ENCODE peak calls at places on chromosomes 5 and 9, in eight cellular contexts. A, Z, G, O, V, X, T and F are unnamed samples. For H3K4me1, the result is how much of the 10 kb centered on the place peaks cover.

GRCh38 chr5:117013280-117013877 is 438.8 kb upstream of the SEMA6A start:
- DNase-seq in A (no peak), Z (no peak), G (no peak), O (no peak), V (no peak), X (no peak), T (no peak), F (no peak)

GRCh38 chr9:129938291-129938979 is 103.2 kb downstream of the USP20 start:
- DNase-seq in A (no peak), Z (no peak), G (no peak), O (no peak), V (no peak), X (no peak), T (no peak), F (no peak)

GRCh38 chr5:87627360-87627759 is 214.6 kb upstream of the CCNH start:
- DNase-seq in A (no peak), Z (no peak), G (no peak), O (no peak), V (no peak), X (no peak), T (no peak), F (no peak)

GRCh38 chr5:90479611-90480385 is 5.1 kb downstream of the POLR3G start:
- DNase-seq in A (no peak), Z (no peak), G (no peak), O (no peak), V (no peak), X (no peak), T (no peak), F (no peak)

GRCh38 chr9:71793386-71794105 is 25.2 kb upstream of the CEMIP2 start:
- DNase-seq in A (no peak), Z (no peak), G (no peak), O (no peak), V (no peak), X (no peak), T (no peak), F (no peak)

GRCh38 chr5:13814293-13814692 is 130.2 kb downstream of the DNAH5 start:
- DNase-seq in A (no peak), Z (no peak), G (no peak), O (no peak), V (no peak), X (no peak), T (no peak), F (no peak)

GRCh38 chr9:36721846-36722588 is 149.3 kb downstream of the MELK start:
- DNase-seq in A (no peak), Z (peak), G (no peak), O (no peak), V (peak), X (no peak), T (no peak), F (no peak)

GRCh38 chr9:107945961-107946360 is 456.4 kb upstream of the KLF4 start:
- DNase-seq in A (no peak), Z (no peak), G (no peak), O (no peak), V (no peak), X (no peak), T (no peak), F (no peak)

GRCh38 chr5:151721812-151722391 is 35.2 kb upstream of the SPARC start:
- DNase-seq in A (no peak), Z (no peak), G (no peak), O (no peak), V (no peak), X (no peak), T (no peak), F (no peak)

GRCh38 chr9:92723299-92723625 is 41.4 kb downstream of the BICD2 start:
- DNase-seq in A (no peak), Z (no peak), G (no peak), O (no peak), V (no peak), X (no peak), T (no peak), F (no peak)

GRCh38 chr5:134110382-134110781 is 4.1 kb upstream of the TCF7 start:
- DNase-seq in A (no peak), Z (no peak), G (no peak), O (no peak), V (no peak), X (no peak), T (no peak), F (no peak)

GRCh38 chr9:4339783-4340335 is 40.0 kb upstream of the GLIS3 start:
- DNase-seq in A (no peak), Z (no peak), G (no peak), O (no peak), V (no peak), X (no peak), T (no peak), F (no peak)

GRCh38 chr9:135468866-135469521 is 10.6 kb upstream of the PPP1R26 start:
- DNase-seq in A (no peak), Z (no peak), G (no peak), O (no peak), V (no peak), X (no peak), T (no peak), F (no peak)

GRCh38 chr9:88429595-88430430 is 41.6 kb downstream of the SPIN1 start:
- DNase-seq in A (no peak), Z (no peak), G (no peak), O (no peak), V (no peak), X (no peak), T (no peak), F (no peak)

GRCh38 chr5:103674739-103675138 is 112.2 kb upstream of the NUDT12 start:
- DNase-seq in A (no peak), Z (no peak), G (no peak), O (no peak), V (no peak), X (no peak), T (no peak), F (no peak)

GRCh38 chr9:104539275-104539674 is 2.6 kb upstream of the OR13C3 start:
- DNase-seq in A (no peak), Z (no peak), G (no peak), O (no peak), V (no peak), X (no peak), T (no peak), F (no peak)

GRCh38 chr9:69370430-69370829 is 45.4 kb downstream of the ENTREP1 start:
- DNase-seq in A (no peak), Z (no peak), G (no peak), O (no peak), V (no peak), X (no peak), T (no peak), F (no peak)

GRCh38 chr5:148791696-148792095 is 34.7 kb upstream of the ADRB2 start:
- DNase-seq in A (no peak), Z (no peak), G (no peak), O (no peak), V (peak), X (no peak), T (no peak), F (no peak)

GRCh38 chr5:93378073-93378472 is 202.9 kb downstream of the NR2F1-AS1 start:
- DNase-seq in A (no peak), Z (no peak), G (no peak), O (no peak), V (no peak), X (no peak), T (no peak), F (no peak)

GRCh38 chr9:99966720-99967119 is 60.3 kb downstream of the STX17 start:
- DNase-seq in A (no peak), Z (no peak), G (no peak), O (no peak), V (peak), X (no peak), T (no peak), F (no peak)

GRCh38 chr5:67146574-67146973 is 50.0 kb downstream of the CD180 start:
- DNase-seq in A (no peak), Z (no peak), G (no peak), O (no peak), V (no peak), X (no peak), T (no peak), F (no peak)

GRCh38 chr9:34127035-34127948 is 794 bp upstream of the DCAF12 start:
- DNase-seq in A (no peak), Z (no peak), G (no peak), O (no peak), V (peak), X (no peak), T (no peak), F (peak)

GRCh38 chr5:61333351-61334223 is 1.5 kb downstream of the ZSWIM6 start:
- DNase-seq in A (peak), Z (peak), G (peak), O (peak), V (peak), X (peak), T (peak), F (peak)

GRCh38 chr5:135234242-135235000 is 164.6 kb downstream of the MACROH2A1 start:
- DNase-seq in A (no peak), Z (no peak), G (no peak), O (no peak), V (no peak), X (no peak), T (no peak), F (peak)

GRCh38 chr5:127133071-127133470 is 59.8 kb upstream of the C5orf63 start:
- DNase-seq in A (no peak), Z (no peak), G (no peak), O (no peak), V (no peak), X (no peak), T (no peak), F (no peak)

GRCh38 chr5:14871084-14871572 is 450 bp downstream of the ANKH start:
- DNase-seq in A (peak), Z (peak), G (peak), O (peak), V (peak), X (peak), T (peak), F (no peak)

GRCh38 chr5:54862036-54862435 is 123.4 kb downstream of the ESM1 start:
- DNase-seq in A (no peak), Z (no peak), G (no peak), O (no peak), V (no peak), X (no peak), T (no peak), F (no peak)

GRCh38 chr5:106825379-106825778 is 845.4 kb downstream of the EFNA5 start:
- DNase-seq in A (no peak), Z (no peak), G (no peak), O (no peak), V (no peak), X (no peak), T (no peak), F (no peak)

GRCh38 chr9:137408651-137409405 is 14.1 kb downstream of the EXD3 start:
- DNase-seq in A (no peak), Z (no peak), G (no peak), O (no peak), V (no peak), X (peak), T (no peak), F (no peak)
- H3K4me1 ChIP-seq in A (under half), Z (under half), G (under half), O (under half), V (under half), X (under half), T (under half), F (under half)

GRCh38 chr9:126612813-126613641 is 701 bp upstream of the LMX1B start:
- DNase-seq in A (no peak), Z (no peak), G (no peak), O (peak), V (no peak), X (no peak), T (no peak), F (no peak)
- H3K4me3 ChIP-seq in A (peak), Z (peak), G (peak), O (peak), V (no peak), X (peak), T (no peak), F (no peak)

GRCh38 chr5:181058321-181058720 is 18.3 kb downstream of the BTNL9 start:
- DNase-seq in A (no peak), Z (no peak), G (no peak), O (no peak), V (no peak), X (no peak), T (no peak), F (no peak)
- H3K4me1 ChIP-seq in A (under half), Z (under half), G (under half), O (under half), V (under half), X (under half), T (under half), F (under half)

DNA sequence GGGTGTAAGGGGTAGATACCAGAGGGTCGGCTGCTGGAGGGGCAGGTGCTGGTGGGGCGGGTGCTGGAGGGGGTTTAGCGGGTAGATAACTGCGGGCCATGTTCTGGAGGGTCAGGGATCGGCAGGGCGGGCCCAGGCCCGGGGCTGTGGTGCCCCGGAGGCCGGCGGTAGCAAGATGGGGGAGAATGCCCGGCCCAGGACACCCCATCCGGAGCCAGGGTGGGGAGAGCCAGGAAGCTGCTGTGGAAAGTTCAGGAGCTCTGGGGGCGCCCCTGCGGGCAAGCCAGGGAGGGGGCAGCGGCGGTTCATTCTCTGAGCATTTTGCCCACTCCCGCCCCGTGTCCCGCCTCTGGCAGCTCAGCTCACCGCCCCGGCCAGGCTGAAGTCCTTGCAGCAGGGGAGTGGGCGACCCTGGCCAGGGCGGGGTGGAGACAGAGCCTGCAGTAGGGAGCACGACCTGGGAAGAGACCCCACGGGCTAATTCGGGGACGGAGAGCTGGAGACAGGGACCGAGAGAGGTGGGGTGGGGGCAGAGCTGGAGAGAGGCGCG is 538 bp downstream of the PRRT1B start:
- DNase-seq in A (no peak), Z (no peak), G (no peak), O (peak), V (no peak), X (no peak), T (no peak), F (no peak)
- H3K4me3 ChIP-seq in A (peak), Z (peak), G (no peak), O (peak), V (no peak), X (peak), T (no peak), F (no peak)

DNA sequence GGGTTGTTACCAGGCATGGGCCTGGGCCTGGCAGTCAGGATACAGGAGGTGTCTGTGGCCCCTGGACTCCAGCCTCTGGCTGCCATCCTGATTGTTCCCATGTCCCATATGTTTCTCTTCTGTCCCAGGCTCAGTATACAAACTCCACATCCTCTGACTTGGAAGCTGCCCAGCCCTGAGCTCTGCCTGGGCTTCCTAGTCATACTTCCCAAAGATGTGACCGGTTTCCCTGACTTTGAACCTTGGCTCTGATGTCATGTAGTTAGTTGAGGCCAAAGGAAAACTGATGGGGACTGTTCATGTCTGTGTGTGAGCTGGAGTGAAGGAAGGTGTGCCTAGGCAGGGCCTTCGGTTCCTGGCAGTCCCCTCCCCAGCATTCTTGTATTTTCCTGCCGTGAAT is 50.4 kb downstream of the CYSTM1 start:
- DNase-seq in A (no peak), Z (no peak), G (no peak), O (no peak), V (no peak), X (no peak), T (no peak), F (no peak)
- H3K4me1 ChIP-seq in A (under half), Z (under half), G (under half), O (under half), V (under half), X (half or more), T (under half), F (under half)

GRCh38 chr5:43008369-43009158 is 31.6 kb downstream of the ANXA2R start:
- DNase-seq in A (peak), Z (peak), G (peak), O (peak), V (peak), X (peak), T (peak), F (peak)

GRCh38 chr5:43010956-43011355 is 29.2 kb downstream of the ANXA2R start:
- DNase-seq in A (no peak), Z (no peak), G (no peak), O (no peak), V (no peak), X (no peak), T (no peak), F (no peak)

GRCh38 chr5:43007911-43008368 is 32.2 kb downstream of the ANXA2R start:
- DNase-seq in A (peak), Z (peak), G (peak), O (peak), V (peak), X (peak), T (peak), F (peak)

GRCh38 chr5:43007246-43007910 is 32.7 kb downstream of the ANXA2R start:
- DNase-seq in A (peak), Z (peak), G (peak), O (peak), V (peak), X (peak), T (peak), F (peak)

DNA sequence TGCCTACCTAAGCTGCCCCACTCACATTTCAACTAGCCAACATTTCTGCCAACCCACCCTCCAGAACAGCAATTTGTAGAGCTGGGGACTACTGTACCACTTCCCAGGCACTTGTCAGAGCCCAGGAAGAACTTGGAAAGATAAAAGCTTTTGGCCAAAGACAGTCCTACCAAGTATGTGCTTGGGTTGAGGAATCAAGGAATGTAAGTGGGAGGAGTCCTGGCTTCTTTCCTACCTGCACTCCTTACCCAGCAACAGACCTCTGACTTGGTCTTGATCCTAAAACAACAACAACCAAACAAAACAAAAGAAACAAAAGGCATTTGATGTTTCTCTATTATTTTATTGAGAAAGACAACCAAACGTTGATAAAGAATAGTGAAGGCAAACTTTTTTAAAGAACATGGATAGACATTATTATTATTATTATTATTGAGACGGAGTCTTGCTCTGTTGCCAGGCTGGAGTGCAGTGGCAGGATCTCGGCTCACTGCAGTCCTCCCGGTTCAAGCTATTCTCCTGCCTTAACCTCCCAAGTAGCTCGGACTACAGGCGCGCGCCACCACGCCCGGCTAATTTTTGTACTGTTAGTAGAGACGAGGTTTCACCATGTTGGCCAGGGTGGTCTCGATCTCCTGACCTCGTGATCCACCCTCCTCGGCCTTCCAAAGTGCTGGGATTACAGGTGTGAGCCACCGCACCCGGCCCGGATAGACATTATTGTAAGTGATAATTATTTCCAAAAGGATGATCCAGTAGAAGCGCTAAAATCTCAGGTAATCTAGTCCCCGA is 33.5 kb downstream of the ANXA2R start:
- DNase-seq in A (no peak), Z (no peak), G (no peak), O (no peak), V (no peak), X (no peak), T (no peak), F (no peak)
- H3K4me3 ChIP-seq in A (peak), Z (peak), G (peak), O (peak), V (peak), X (peak), T (peak), F (no peak)

GRCh38 chr5:39400711-39401385 is 23.9 kb downstream of the DAB2 start:
- DNase-seq in A (no peak), Z (no peak), G (no peak), O (no peak), V (no peak), X (no peak), T (no peak), F (no peak)

GRCh38 chr5:39395521-39395920 is 29.3 kb downstream of the DAB2 start:
- DNase-seq in A (no peak), Z (no peak), G (no peak), O (no peak), V (no peak), X (no peak), T (no peak), F (no peak)

GRCh38 chr5:39394946-39395345 is 29.8 kb downstream of the DAB2 start:
- DNase-seq in A (no peak), Z (no peak), G (no peak), O (no peak), V (no peak), X (no peak), T (no peak), F (no peak)

DNA sequence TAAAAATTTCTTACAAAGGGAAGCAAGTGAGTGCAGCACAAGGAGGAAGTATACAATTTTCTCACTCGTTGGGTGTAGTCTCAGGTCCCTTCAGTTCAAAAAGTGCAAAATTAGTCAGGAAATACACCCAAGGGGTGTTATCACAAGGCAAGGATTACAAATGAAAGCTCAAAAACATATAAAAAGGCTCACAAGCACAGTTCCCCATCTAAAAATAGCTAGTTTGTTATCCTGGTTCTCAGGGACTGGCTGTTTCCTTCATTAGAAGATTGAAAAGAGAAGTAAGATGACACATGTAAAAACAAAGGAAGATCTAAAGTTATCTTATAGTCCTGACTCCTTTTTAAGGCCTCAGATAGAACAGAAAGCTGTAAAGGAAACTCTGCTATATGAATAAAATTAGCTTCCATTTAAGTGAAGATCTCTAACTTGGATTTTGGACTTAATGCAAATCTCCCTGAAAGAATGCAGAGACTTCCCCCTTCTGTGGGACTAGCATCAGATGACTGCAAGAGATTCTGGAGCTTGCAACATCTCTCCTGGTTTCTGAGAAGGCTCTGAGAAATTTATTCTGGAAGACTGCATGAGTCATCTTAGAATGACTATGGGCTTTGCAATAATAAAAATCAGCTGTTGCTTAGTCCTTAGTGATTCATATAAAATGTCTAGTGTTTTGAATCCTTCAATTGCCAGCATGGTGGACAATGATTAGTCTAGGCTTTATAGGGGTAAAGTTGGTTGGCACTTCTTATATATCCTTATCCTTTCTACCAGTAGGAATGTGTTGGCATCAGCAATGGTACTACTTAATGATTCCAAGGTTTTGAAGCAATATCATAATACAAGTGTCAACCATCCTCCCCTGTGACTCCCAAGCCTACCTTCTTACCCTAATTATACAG is 25.4 kb downstream of the DAB2 start:
- DNase-seq in A (no peak), Z (no peak), G (no peak), O (no peak), V (peak), X (no peak), T (peak), F (peak)
- H3K4me1 ChIP-seq in A (under half), Z (under half), G (under half), O (under half), V (under half), X (under half), T (under half), F (half or more)

GRCh38 chr5:53100606-53101005 is 9.0 kb downstream of the MOCS2 start:
- DNase-seq in A (no peak), Z (no peak), G (no peak), O (no peak), V (no peak), X (no peak), T (no peak), F (no peak)
- H3K4me3 ChIP-seq in A (no peak), Z (no peak), G (no peak), O (no peak), V (no peak), X (no peak), T (no peak), F (no peak)